ENCODE peak calls at places on chromosomes 5 and 9, in five cellular contexts. D, V, Y, T and N are unnamed samples.

GRCh38 chr9:136290508-136291000 is 13.3 kb downstream of the CCDC187 start:
- DNase-seq in D (no peak), V (no peak), Y (no peak), T (no peak), N (no peak)

GRCh38 chr5:123119334-123119986 is 30.4 kb downstream of the PRDM6 start:
- DNase-seq in D (peak), V (no peak), Y (peak), T (no peak), N (peak)

GRCh38 chr9:114080773-114081440 is 2.8 kb upstream of the AMBP start:
- DNase-seq in D (no peak), V (no peak), Y (no peak), T (no peak), N (no peak)

GRCh38 chr9:14906654-14907359 is 3.4 kb downstream of the FREM1 start:
- DNase-seq in D (no peak), V (no peak), Y (no peak), T (no peak), N (no peak)

GRCh38 chr5:170121321-170121720 is 15.6 kb downstream of the FOXI1 start:
- DNase-seq in D (peak), V (no peak), Y (no peak), T (no peak), N (peak)

GRCh38 chr9:72952914-72953313 is at the start of gene ALDH1A1:
- DNase-seq in D (peak), V (no peak), Y (no peak), T (peak), N (no peak)

GRCh38 chr9:99666571-99666970 is 155.1 kb upstream of the NR4A3 start:
- DNase-seq in D (peak), V (no peak), Y (peak), T (no peak), N (peak)

GRCh38 chr5:79692586-79692985 is 3.0 kb downstream of the CMYA5 start:
- DNase-seq in D (no peak), V (no peak), Y (no peak), T (no peak), N (no peak)

GRCh38 chr5:52800394-52801213 is 12.9 kb downstream of the ITGA1 start:
- DNase-seq in D (peak), V (no peak), Y (peak), T (peak), N (peak)

GRCh38 chr9:93180938-93181337 is 3.0 kb upstream of the WNK2 start:
- DNase-seq in D (no peak), V (no peak), Y (no peak), T (no peak), N (no peak)

GRCh38 chr5:19322716-19323485 is 665.1 kb downstream of the CDH18 start:
- DNase-seq in D (peak), V (no peak), Y (peak), T (no peak), N (peak)

GRCh38 chr9:1939926-1940368 is 75.2 kb upstream of the SMARCA2 start:
- DNase-seq in D (peak), V (peak), Y (peak), T (peak), N (no peak)

GRCh38 chr9:38682713-38683112 is 37.2 kb downstream of the FAM240B start:
- DNase-seq in D (peak), V (no peak), Y (no peak), T (no peak), N (peak)

GRCh38 chr9:77215874-77216273 is 38.5 kb downstream of the VPS13A start:
- DNase-seq in D (peak), V (no peak), Y (no peak), T (no peak), N (peak)

GRCh38 chr5:178334856-178335255 is 102.3 kb upstream of the PHYKPL start:
- DNase-seq in D (no peak), V (no peak), Y (no peak), T (no peak), N (no peak)

GRCh38 chr9:126773004-126773607 is 31.7 kb upstream of the ZBTB43 start:
- DNase-seq in D (no peak), V (no peak), Y (peak), T (no peak), N (peak)

GRCh38 chr5:113240032-113240431 is 194.8 kb downstream of the TSSK1B start:
- DNase-seq in D (no peak), V (no peak), Y (no peak), T (no peak), N (no peak)

GRCh38 chr9:21015122-21015815 is 16.2 kb downstream of the HACD4 start:
- DNase-seq in D (no peak), V (no peak), Y (no peak), T (no peak), N (peak)

GRCh38 chr5:68134033-68134668 is 81.4 kb upstream of the PIK3R1 start:
- DNase-seq in D (peak), V (no peak), Y (no peak), T (no peak), N (peak)

GRCh38 chr5:95590880-95591279 is 29.0 kb upstream of the GPR150 start:
- DNase-seq in D (no peak), V (no peak), Y (no peak), T (no peak), N (peak)

GRCh38 chr5:59543826-59544442 is 349.6 kb downstream of the PDE4D start:
- DNase-seq in D (no peak), V (no peak), Y (no peak), T (no peak), N (no peak)

GRCh38 chr9:89929721-89930480 is 325.1 kb downstream of the GADD45G start:
- DNase-seq in D (peak), V (no peak), Y (no peak), T (no peak), N (peak)

GRCh38 chr5:4627887-4628286 is 512.2 kb upstream of the ADAMTS16 start:
- DNase-seq in D (no peak), V (no peak), Y (peak), T (no peak), N (no peak)

GRCh38 chr5:155211764-155212163 is 198.2 kb downstream of the KIF4B start:
- DNase-seq in D (no peak), V (no peak), Y (no peak), T (no peak), N (no peak)

GRCh38 chr9:9924369-9924768 is 688.4 kb downstream of the PTPRD start:
- DNase-seq in D (peak), V (no peak), Y (no peak), T (no peak), N (peak)

GRCh38 chr9:7192266-7192665 is 434.5 kb downstream of the KDM4C start:
- DNase-seq in D (no peak), V (no peak), Y (no peak), T (peak), N (no peak)